ENCODE peak calls at places on chromosomes 3 and 15, in four cellular contexts. One of them, this sample, is unnamed.

GRCh38 chr3:933311-933710 is 159.5 kb upstream of the CNTN6 start:
- DNase-seq in choroid plexus epithelial cell: no peak
- DNase-seq in ovary: no peak
- DNase-seq in NB4: no peak
- DNase-seq in this sample: no peak

GRCh38 chr15:99706557-99707303 is 26.5 kb downstream of the LYSMD4 start:
- DNase-seq in choroid plexus epithelial cell: peak; percentile 26
- DNase-seq in ovary: no peak
- DNase-seq in NB4: no peak
- DNase-seq in this sample: no peak

GRCh38 chr3:115161866-115162265 is 14.8 kb upstream of the ZBTB20 start:
- DNase-seq in choroid plexus epithelial cell: no peak
- DNase-seq in ovary: no peak
- DNase-seq in NB4: no peak
- DNase-seq in this sample: no peak

GRCh38 chr15:95016511-95017219 is 785.3 kb downstream of the MCTP2 start:
- DNase-seq in choroid plexus epithelial cell: peak; percentile 26
- DNase-seq in ovary: no peak
- DNase-seq in NB4: no peak
- DNase-seq in this sample: peak; percentile 83

GRCh38 chr15:82891025-82891390 is 61.5 kb downstream of the HOMER2 start:
- DNase-seq in choroid plexus epithelial cell: no peak
- DNase-seq in ovary: no peak
- DNase-seq in NB4: no peak
- DNase-seq in this sample: no peak

GRCh38 chr3:70090322-70090913 is 90.9 kb downstream of the SAMMSON start:
- DNase-seq in choroid plexus epithelial cell: peak; percentile 59
- DNase-seq in ovary: no peak
- DNase-seq in NB4: peak; percentile 1
- DNase-seq in this sample: peak; percentile 13

GRCh38 chr15:61889706-61890105 is 170.5 kb downstream of the VPS13C start:
- DNase-seq in choroid plexus epithelial cell: no peak
- DNase-seq in ovary: no peak
- DNase-seq in NB4: no peak
- DNase-seq in this sample: no peak

GRCh38 chr15:57890351-57890750 is 175.2 kb downstream of the ALDH1A2 start:
- DNase-seq in choroid plexus epithelial cell: peak; percentile 9
- DNase-seq in ovary: no peak
- DNase-seq in NB4: no peak
- DNase-seq in this sample: no peak

GRCh38 chr15:100249096-100249815 is 92.5 kb downstream of the ADAMTS17 start:
- DNase-seq in choroid plexus epithelial cell: no peak
- DNase-seq in ovary: peak; percentile 10
- DNase-seq in NB4: no peak
- DNase-seq in this sample: no peak

GRCh38 chr3:114285648-114286230 is 8.1 kb upstream of the TIGIT start:
- DNase-seq in choroid plexus epithelial cell: no peak
- DNase-seq in ovary: no peak
- DNase-seq in NB4: no peak
- DNase-seq in this sample: no peak

GRCh38 chr3:14329116-14329830 is 73.1 kb upstream of the SLC6A6 start:
- DNase-seq in choroid plexus epithelial cell: peak; percentile 13
- DNase-seq in ovary: no peak
- DNase-seq in NB4: peak; percentile 64
- DNase-seq in this sample: peak; percentile 10

GRCh38 chr15:66912001-66912400 is 153.4 kb upstream of the SMAD3 start:
- DNase-seq in choroid plexus epithelial cell: no peak
- DNase-seq in ovary: no peak
- DNase-seq in NB4: peak; percentile 41
- DNase-seq in this sample: no peak

GRCh38 chr15:64651573-64652260 is 123.7 kb downstream of the RBPMS2 start:
- DNase-seq in choroid plexus epithelial cell: peak; percentile 40
- DNase-seq in ovary: no peak
- DNase-seq in NB4: no peak
- DNase-seq in this sample: peak; percentile 61

GRCh38 chr15:80953953-80954778 is 35.5 kb downstream of the MESD start:
- DNase-seq in choroid plexus epithelial cell: no peak
- DNase-seq in ovary: peak; percentile 4
- DNase-seq in NB4: no peak
- DNase-seq in this sample: peak; percentile 21

GRCh38 chr3:139151530-139151929 is 106.8 kb upstream of the PRR23C start:
- DNase-seq in choroid plexus epithelial cell: no peak
- DNase-seq in ovary: no peak
- DNase-seq in NB4: no peak
- DNase-seq in this sample: no peak

GRCh38 chr3:138348107-138348949 is at the start of gene MRAS:
- DNase-seq in choroid plexus epithelial cell: peak; percentile 80
- DNase-seq in ovary: peak; percentile 75
- DNase-seq in NB4: peak; percentile 84
- DNase-seq in this sample: peak; percentile 81

GRCh38 chr3:170196833-170197232 is 15.3 kb upstream of the PHC3 start:
- DNase-seq in choroid plexus epithelial cell: no peak
- DNase-seq in ovary: no peak
- DNase-seq in NB4: no peak
- DNase-seq in this sample: no peak

GRCh38 chr15:67303490-67304363 is 49.1 kb downstream of the IQCH start:
- DNase-seq in choroid plexus epithelial cell: peak; percentile 72
- DNase-seq in ovary: peak; percentile 18
- DNase-seq in NB4: peak; percentile 39
- DNase-seq in this sample: peak; percentile 56

GRCh38 chr3:84128024-84128423 is 830.8 kb upstream of the CADM2 start:
- DNase-seq in choroid plexus epithelial cell: no peak
- DNase-seq in ovary: no peak
- DNase-seq in NB4: no peak
- DNase-seq in this sample: no peak

GRCh38 chr15:61025283-61025682 is 203.8 kb downstream of the RORA start:
- DNase-seq in choroid plexus epithelial cell: no peak
- DNase-seq in ovary: no peak
- DNase-seq in NB4: no peak
- DNase-seq in this sample: no peak

GRCh38 chr15:62110000-62110851 is 43.4 kb downstream of the C2CD4A start:
- DNase-seq in choroid plexus epithelial cell: peak; percentile 60
- DNase-seq in ovary: no peak
- DNase-seq in NB4: no peak
- DNase-seq in this sample: peak; percentile 33

GRCh38 chr15:101112336-101113113 is 139.3 kb downstream of the CHSY1 start:
- DNase-seq in choroid plexus epithelial cell: no peak
- DNase-seq in ovary: no peak
- DNase-seq in NB4: no peak
- DNase-seq in this sample: no peak

GRCh38 chr3:123571264-123571972 is 13.4 kb downstream of the HACD2 start:
- DNase-seq in choroid plexus epithelial cell: peak; percentile 29
- DNase-seq in ovary: no peak
- DNase-seq in NB4: peak; percentile 16
- DNase-seq in this sample: no peak

GRCh38 chr15:31214864-31215489 is 111.7 kb upstream of the KLF13 start:
- DNase-seq in choroid plexus epithelial cell: peak; percentile 29
- DNase-seq in ovary: peak; percentile 51
- DNase-seq in NB4: peak; percentile 71
- DNase-seq in this sample: peak; percentile 85

GRCh38 chr15:40439461-40440299 is 1.1 kb upstream of the BAHD1 start:
- DNase-seq in choroid plexus epithelial cell: peak; percentile 34
- DNase-seq in ovary: peak; percentile 77
- DNase-seq in NB4: peak; percentile 72
- DNase-seq in this sample: no peak

GRCh38 chr3:138441256-138441655 is 6.8 kb downstream of the ESYT3 start:
- DNase-seq in choroid plexus epithelial cell: no peak
- DNase-seq in ovary: no peak
- DNase-seq in NB4: no peak
- DNase-seq in this sample: no peak

GRCh38 chr3:43178891-43179366 is 73.0 kb upstream of the POMGNT2 start:
- DNase-seq in choroid plexus epithelial cell: peak; percentile 51
- DNase-seq in ovary: no peak
- DNase-seq in NB4: peak; percentile 42
- DNase-seq in this sample: peak; percentile 85

GRCh38 chr15:66681395-66681794 is 20.6 kb upstream of the SMAD6 start:
- DNase-seq in choroid plexus epithelial cell: no peak
- DNase-seq in ovary: no peak
- DNase-seq in NB4: no peak
- DNase-seq in this sample: no peak

GRCh38 chr15:74788716-74789151 is 6.9 kb downstream of the CSK start:
- DNase-seq in choroid plexus epithelial cell: no peak
- DNase-seq in ovary: no peak
- DNase-seq in NB4: peak; percentile 77
- DNase-seq in this sample: no peak

GRCh38 chr15:69392352-69392751 is 21.8 kb upstream of the KIF23 start:
- DNase-seq in choroid plexus epithelial cell: no peak
- DNase-seq in ovary: no peak
- DNase-seq in NB4: no peak
- DNase-seq in this sample: no peak

GRCh38 chr3:13880811-13881156 is 913 bp upstream of the WNT7A start:
- DNase-seq in choroid plexus epithelial cell: no peak
- DNase-seq in ovary: no peak
- DNase-seq in NB4: no peak
- DNase-seq in this sample: no peak

GRCh38 chr3:69855436-69856162 is 116.3 kb downstream of the MITF start:
- DNase-seq in choroid plexus epithelial cell: peak; percentile 84
- DNase-seq in ovary: no peak
- DNase-seq in NB4: peak; percentile 2
- DNase-seq in this sample: peak; percentile 66

GRCh38 chr3:157073810-157074209 is 86.1 kb downstream of the CCNL1 start:
- DNase-seq in choroid plexus epithelial cell: peak; percentile 41
- DNase-seq in ovary: no peak
- DNase-seq in NB4: no peak
- DNase-seq in this sample: peak; percentile 72

GRCh38 chr3:57963811-57964346 is 44.3 kb upstream of the FLNB start:
- DNase-seq in choroid plexus epithelial cell: no peak
- DNase-seq in ovary: no peak
- DNase-seq in NB4: no peak
- DNase-seq in this sample: no peak

GRCh38 chr3:57960174-57960505 is 48.1 kb upstream of the FLNB start:
- DNase-seq in choroid plexus epithelial cell: peak; percentile 42
- DNase-seq in ovary: no peak
- DNase-seq in NB4: no peak
- DNase-seq in this sample: no peak

GRCh38 chr3:57962448-57962834 is 45.8 kb upstream of the FLNB start:
- DNase-seq in choroid plexus epithelial cell: no peak
- DNase-seq in ovary: no peak
- DNase-seq in NB4: no peak
- DNase-seq in this sample: no peak

GRCh38 chr3:57961177-57961827 is 46.9 kb upstream of the FLNB start:
- DNase-seq in choroid plexus epithelial cell: no peak
- DNase-seq in ovary: no peak
- DNase-seq in NB4: no peak
- DNase-seq in this sample: no peak

GRCh38 chr3:57961828-57962447 is 46.3 kb upstream of the FLNB start:
- DNase-seq in choroid plexus epithelial cell: peak; percentile 71
- DNase-seq in ovary: no peak
- DNase-seq in NB4: peak; percentile 68
- DNase-seq in this sample: peak; percentile 76
- TF ChIP-seq CTCF in choroid plexus epithelial cell: peak; percentile 60
- TF ChIP-seq CTCF in ovary: no peak
- TF ChIP-seq CTCF in NB4: peak; percentile 33
- TF ChIP-seq CTCF in this sample: peak; percentile 60

DNA sequence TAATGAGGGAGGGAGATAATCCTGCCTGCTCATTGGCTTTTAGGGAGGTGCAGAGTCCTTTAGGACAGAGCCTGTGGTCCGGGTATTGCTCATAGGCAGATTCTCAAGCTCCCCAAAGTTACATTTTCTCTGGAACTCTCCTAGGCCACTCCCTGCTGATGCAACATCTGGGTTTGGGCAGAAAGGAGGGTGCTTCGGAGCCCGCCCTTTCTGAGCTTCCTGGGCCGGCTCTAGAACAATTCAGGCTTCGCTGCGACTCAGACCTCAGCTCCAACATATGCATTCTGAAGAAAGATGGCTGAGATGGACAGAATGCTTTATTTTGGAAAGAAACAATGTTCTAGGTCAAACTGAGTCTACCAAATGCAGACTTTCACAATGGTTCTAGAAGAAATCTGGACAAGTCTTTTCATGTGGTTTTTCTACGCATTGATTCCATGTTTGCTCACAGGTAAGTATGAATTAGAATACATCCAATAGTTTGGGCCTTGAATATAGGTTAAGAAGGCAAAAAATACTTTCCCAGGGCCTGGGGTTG is at the start of gene IL20RB:
- DNase-seq in choroid plexus epithelial cell: peak; percentile 67
- DNase-seq in ovary: no peak
- DNase-seq in NB4: no peak
- DNase-seq in this sample: peak; percentile 93
- H3K4me3 ChIP-seq in choroid plexus epithelial cell: no peak within 1 kb of the TSS
- H3K4me3 ChIP-seq in ovary: no peak within 1 kb of the TSS
- H3K4me3 ChIP-seq in NB4: no peak within 1 kb of the TSS
- H3K4me3 ChIP-seq in this sample: peak within 1 kb of the TSS; percentile 58

GRCh38 chr3:45042162-45042561 is 16.1 kb downstream of the CLEC3B start:
- DNase-seq in choroid plexus epithelial cell: no peak
- DNase-seq in ovary: no peak
- DNase-seq in NB4: peak; percentile 33
- DNase-seq in this sample: no peak
- TF ChIP-seq CTCF in choroid plexus epithelial cell: no peak
- TF ChIP-seq CTCF in ovary: no peak
- TF ChIP-seq CTCF in NB4: no peak
- TF ChIP-seq CTCF in this sample: no peak

GRCh38 chr3:119918992-119919933 is 137.4 kb downstream of the NR1I2 start:
- DNase-seq in choroid plexus epithelial cell: no peak
- DNase-seq in ovary: no peak
- DNase-seq in NB4: no peak
- DNase-seq in this sample: no peak

GRCh38 chr3:119930286-119930685 is 148.4 kb downstream of the NR1I2 start:
- DNase-seq in choroid plexus epithelial cell: no peak
- DNase-seq in ovary: no peak
- DNase-seq in NB4: no peak
- DNase-seq in this sample: no peak

GRCh38 chr3:119927190-119927589 is 145.3 kb downstream of the NR1I2 start:
- DNase-seq in choroid plexus epithelial cell: no peak
- DNase-seq in ovary: no peak
- DNase-seq in NB4: no peak
- DNase-seq in this sample: no peak

GRCh38 chr3:119924111-119925094 is 142.5 kb downstream of the NR1I2 start:
- DNase-seq in choroid plexus epithelial cell: no peak
- DNase-seq in ovary: no peak
- DNase-seq in NB4: no peak
- DNase-seq in this sample: no peak
- H3K4me3 ChIP-seq in choroid plexus epithelial cell: no peak overlapping the region
- H3K4me3 ChIP-seq in ovary: no peak overlapping the region
- H3K4me3 ChIP-seq in NB4: no peak overlapping the region
- H3K4me3 ChIP-seq in this sample: no peak overlapping the region

GRCh38 chr3:187019542-187020072 is 89.3 kb downstream of the ST6GAL1 start:
- DNase-seq in choroid plexus epithelial cell: no peak
- DNase-seq in ovary: no peak
- DNase-seq in NB4: no peak
- DNase-seq in this sample: no peak
- TF ChIP-seq CTCF in choroid plexus epithelial cell: no peak
- TF ChIP-seq CTCF in ovary: no peak
- TF ChIP-seq CTCF in NB4: no peak
- TF ChIP-seq CTCF in this sample: no peak